ENCODE peak calls at places on chromosomes 16 and 17, in ten cellular contexts. R is GM23338; I is CD4-positive, alpha-beta T cell; B is caudate nucleus; Q is neuronal stem cell; P is RWPE1; S is spleen; X is ovary; L is adrenal gland; A is stomach. G is an unnamed sample.

GRCh38 chr17:185445-186138 is 4.1 kb upstream of the DOC2B start:
- DNase-seq in S (peak), A (no peak), R (no peak), X (no peak), Q (no peak), I (no peak), B (no peak), P (no peak), L (no peak), G (peak)

GRCh38 chr16:73616186-73616585 is 568.3 kb upstream of the ZFHX3 start:
- DNase-seq in A (no peak), S (no peak), Q (peak), B (no peak), R (peak), I (no peak), L (no peak), P (peak), X (no peak), G (no peak)

GRCh38 chr17:34110315-34110714 is 144.8 kb upstream of the CCL2 start:
- DNase-seq in S (no peak), Q (peak), A (no peak), B (no peak), P (no peak), L (no peak), R (peak), I (no peak), X (no peak), G (no peak)

GRCh38 chr17:57595942-57596695 is 149.0 kb downstream of the CCDC182 start:
- DNase-seq in L (no peak), R (no peak), B (no peak), A (no peak), S (no peak), P (no peak), Q (no peak), X (no peak), I (no peak), G (no peak)

GRCh38 chr16:73399486-73399885 is 351.6 kb upstream of the ZFHX3 start:
- DNase-seq in I (no peak), B (no peak), S (no peak), R (no peak), Q (no peak), X (no peak), P (no peak), L (no peak), A (no peak), G (no peak)

GRCh38 chr17:81034168-81034777 is 678 bp upstream of the BAIAP2 start:
- DNase-seq in L (no peak), S (no peak), P (no peak), X (no peak), R (no peak), Q (no peak), I (no peak), B (no peak), A (no peak), G (no peak)

GRCh38 chr17:6061290-6061689 is 8.9 kb upstream of the WSCD1 start:
- DNase-seq in S (peak), P (peak), B (no peak), X (no peak), Q (no peak), L (peak), I (no peak), A (no peak), R (no peak), G (no peak)

GRCh38 chr16:58099097-58099955 is 29.9 kb downstream of the CFAP20 start:
- DNase-seq in P (no peak), A (no peak), Q (no peak), X (no peak), L (no peak), S (no peak), I (no peak), R (no peak), B (no peak), G (no peak)

GRCh38 chr17:62897706-62898105 is 68.3 kb upstream of the TANC2 start:
- DNase-seq in I (no peak), P (no peak), X (no peak), A (no peak), B (no peak), R (no peak), Q (no peak), S (no peak), L (no peak), G (no peak)

GRCh38 chr17:973053-973452 is 6.5 kb downstream of the NXN start:
- DNase-seq in X (no peak), S (no peak), R (peak), Q (no peak), A (no peak), I (no peak), P (peak), B (no peak), L (no peak), G (no peak)

GRCh38 chr16:50373345-50373701 is 4.5 kb upstream of the BRD7 start:
- DNase-seq in X (no peak), P (no peak), R (no peak), S (no peak), A (no peak), Q (no peak), B (no peak), L (no peak), I (no peak), G (no peak)

GRCh38 chr17:60354223-60354622 is 37.7 kb downstream of the USP32 start:
- DNase-seq in A (no peak), I (no peak), R (no peak), B (no peak), P (peak), L (no peak), Q (no peak), S (no peak), X (no peak), G (no peak)

GRCh38 chr17:75051941-75052340 is 4.9 kb downstream of the KCTD2 start:
- DNase-seq in Q (no peak), P (no peak), L (no peak), I (no peak), A (no peak), R (no peak), B (no peak), X (no peak), S (no peak), G (no peak)

GRCh38 chr16:89553733-89554132 is 6.7 kb upstream of the RPL13 start:
- DNase-seq in X (no peak), I (no peak), S (no peak), L (no peak), P (no peak), Q (no peak), A (no peak), B (no peak), R (no peak), G (no peak)

GRCh38 chr17:7853693-7854043 is 1.2 kb upstream of the TMEM88 start:
- DNase-seq in X (peak), I (no peak), Q (no peak), A (no peak), S (peak), R (peak), L (peak), B (no peak), P (no peak), G (no peak)

GRCh38 chr17:7854851-7855642 is at the start of gene TMEM88:
- DNase-seq in L (peak), X (peak), B (no peak), A (no peak), P (no peak), Q (peak), S (peak), R (peak), I (no peak), G (no peak)

GRCh38 chr17:7852919-7853692 is 1.8 kb upstream of the TMEM88 start:
- DNase-seq in Q (no peak), I (no peak), L (peak), X (peak), P (no peak), B (no peak), A (no peak), R (peak), S (peak), G (no peak)

GRCh38 chr17:7855643-7856080 is 796 bp downstream of the TMEM88 start:
- DNase-seq in P (no peak), I (no peak), X (peak), B (no peak), L (no peak), S (no peak), Q (no peak), A (no peak), R (no peak), G (no peak)

DNA sequence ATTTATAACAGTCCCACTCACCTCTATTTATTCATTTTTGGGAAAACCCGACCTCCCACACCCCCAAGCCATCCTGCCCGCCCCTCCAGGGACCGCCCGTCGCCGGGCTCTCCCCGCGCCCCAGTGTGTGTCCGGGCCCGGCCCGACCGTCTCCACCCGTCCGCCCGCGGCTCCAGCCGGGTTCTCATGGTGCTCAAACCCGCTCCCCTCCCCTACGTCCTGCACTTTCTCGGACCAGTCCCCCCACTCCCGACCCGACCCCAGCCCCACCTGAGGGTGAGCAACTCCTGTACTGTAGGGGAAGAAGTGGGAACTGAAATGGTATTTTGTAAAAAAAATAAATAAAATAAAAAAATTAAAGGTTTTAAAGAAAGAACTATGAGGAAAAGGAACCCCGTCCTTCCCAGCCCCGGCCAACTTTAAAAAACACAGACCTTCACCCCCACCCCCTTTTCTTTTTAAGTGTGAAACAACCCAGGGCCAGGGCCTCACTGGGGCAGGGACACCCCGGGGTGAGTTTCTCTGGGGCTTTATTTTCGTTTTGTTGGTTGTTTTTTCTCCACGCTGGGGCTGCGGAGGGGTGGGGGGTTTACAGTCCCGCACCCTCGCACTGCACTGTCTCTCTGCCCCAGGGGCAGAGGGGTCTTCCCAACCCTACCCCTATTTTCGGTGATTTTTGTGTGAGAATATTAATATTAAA is 638 bp upstream of the TMEM88 start:
- DNase-seq in S (peak), R (no peak), P (no peak), B (no peak), I (no peak), L (peak), A (no peak), Q (no peak), X (peak), G (no peak)
- H3K27ac ChIP-seq in S (peak), R (no peak), P (peak), B (no peak), I (no peak), L (no peak), A (no peak), Q (peak), X (no peak), G (peak)

GRCh38 chr16:68923116-68923515 is 79.8 kb downstream of the TANGO6 start:
- DNase-seq in Q (no peak), L (no peak), P (no peak), R (no peak), I (no peak), B (no peak), S (no peak), X (no peak), A (no peak), G (no peak)

GRCh38 chr16:68921654-68922053 is 78.3 kb downstream of the TANGO6 start:
- DNase-seq in P (peak), X (no peak), I (no peak), B (no peak), L (no peak), A (peak), R (no peak), S (no peak), Q (no peak), G (no peak)

DNA sequence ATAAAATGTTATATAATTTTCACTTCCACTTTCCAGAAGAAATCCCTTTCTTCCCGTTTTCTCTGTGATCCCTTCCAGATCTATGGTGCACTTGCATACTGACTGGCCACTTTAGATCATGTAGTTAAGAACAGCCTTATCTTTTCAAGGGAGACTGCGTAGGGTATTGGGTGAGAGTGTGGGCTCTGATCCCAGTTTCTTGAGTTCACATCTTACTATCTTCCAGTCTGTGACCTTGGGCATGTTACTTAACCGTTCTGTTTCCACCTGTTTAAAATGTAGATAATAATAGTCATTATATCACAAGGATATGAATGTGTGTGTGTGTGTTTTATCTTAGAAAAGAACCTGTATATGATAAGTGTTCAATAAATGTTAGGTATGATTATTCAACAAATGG is 83.7 kb downstream of the TANGO6 start:
- DNase-seq in X (no peak), P (no peak), S (no peak), A (no peak), Q (no peak), I (no peak), R (no peak), B (no peak), L (no peak), G (no peak)
- H3K27ac ChIP-seq in X (no peak), P (no peak), S (no peak), A (no peak), Q (no peak), I (no peak), R (no peak), B (no peak), L (no peak), G (no peak)

GRCh38 chr16:12188674-12189249 is 212.2 kb downstream of the SNX29 start:
- DNase-seq in X (no peak), P (peak), B (peak), R (no peak), S (no peak), I (no peak), A (no peak), Q (no peak), L (no peak), G (no peak)
- H3K27ac ChIP-seq in X (no peak), P (no peak), B (peak), R (no peak), S (no peak), I (no peak), A (no peak), Q (no peak), L (no peak), G (no peak)

DNA sequence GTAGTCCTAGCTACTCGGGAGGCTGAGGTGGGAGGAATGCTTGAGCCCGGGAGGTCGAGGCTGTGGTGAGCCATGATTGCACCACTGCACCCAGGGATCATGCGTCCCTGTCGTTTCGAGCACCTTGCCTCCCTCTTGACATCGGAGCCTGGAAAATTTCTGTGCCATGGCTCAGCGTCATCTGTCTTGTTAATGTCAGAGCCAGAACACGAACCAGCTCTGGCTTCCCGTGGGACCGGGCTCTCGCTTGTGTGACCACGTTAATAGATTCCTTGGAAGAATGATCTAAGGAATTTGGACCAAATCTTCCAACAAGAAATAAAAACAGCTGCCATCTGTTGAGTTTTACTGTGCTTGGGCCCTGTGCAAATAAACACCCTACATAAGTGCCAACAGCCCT is 117.7 kb downstream of the ABCC1 start:
- DNase-seq in R (no peak), X (no peak), I (no peak), B (no peak), P (no peak), A (no peak), Q (no peak), L (no peak), S (no peak), G (peak)
- H3K27ac ChIP-seq in R (peak), X (no peak), I (no peak), B (no peak), P (no peak), A (no peak), Q (no peak), L (no peak), S (peak), G (peak)

GRCh38 chr17:65009848-65010247 is 46.7 kb downstream of the GNA13 start:
- DNase-seq in X (no peak), A (no peak), R (no peak), S (no peak), I (no peak), Q (no peak), L (no peak), P (no peak), B (no peak), G (no peak)

GRCh38 chr17:65011047-65011446 is 45.5 kb downstream of the GNA13 start:
- DNase-seq in X (no peak), P (no peak), L (no peak), Q (no peak), S (no peak), A (no peak), B (no peak), I (no peak), R (no peak), G (no peak)

GRCh38 chr17:65015855-65016254 is 40.7 kb downstream of the GNA13 start:
- DNase-seq in S (no peak), A (no peak), Q (no peak), R (no peak), P (no peak), L (no peak), X (no peak), I (no peak), B (no peak), G (no peak)

GRCh38 chr17:65017375-65017774 is 39.2 kb downstream of the GNA13 start:
- DNase-seq in S (no peak), I (no peak), P (no peak), Q (no peak), X (no peak), A (no peak), B (no peak), R (peak), L (no peak), G (no peak)

GRCh38 chr17:65013613-65014391 is 42.7 kb downstream of the GNA13 start:
- DNase-seq in P (peak), L (no peak), S (no peak), I (no peak), R (no peak), A (no peak), X (no peak), B (no peak), Q (no peak), G (no peak)
- H3K27ac ChIP-seq in P (no peak), L (peak), S (peak), I (no peak), R (no peak), A (no peak), X (no peak), B (peak), Q (no peak), G (peak)

DNA sequence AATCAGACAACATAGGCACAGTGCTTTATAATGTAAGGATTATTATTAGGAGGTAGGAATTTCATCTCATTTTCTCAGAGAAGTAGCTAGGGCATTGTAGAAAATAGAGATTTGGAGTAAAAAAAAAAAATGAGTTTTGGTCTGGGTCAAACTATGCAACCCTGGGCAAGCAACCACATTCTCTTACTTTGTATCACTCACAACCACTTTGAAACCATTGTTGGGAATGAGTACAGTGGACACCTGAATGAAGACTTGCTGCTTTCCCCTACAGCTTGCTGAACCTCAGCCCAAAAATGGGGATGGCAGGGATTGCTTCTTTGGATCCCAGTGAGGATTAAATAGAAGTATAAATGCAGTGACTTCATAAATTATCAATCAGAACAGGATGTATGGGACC is 9.2 kb upstream of the SLC35B1 start:
- DNase-seq in A (no peak), B (no peak), X (no peak), S (no peak), I (no peak), Q (no peak), R (no peak), L (no peak), P (no peak), G (no peak)
- H3K27ac ChIP-seq in A (peak), B (no peak), X (no peak), S (peak), I (peak), Q (no peak), R (no peak), L (no peak), P (no peak), G (no peak)

DNA sequence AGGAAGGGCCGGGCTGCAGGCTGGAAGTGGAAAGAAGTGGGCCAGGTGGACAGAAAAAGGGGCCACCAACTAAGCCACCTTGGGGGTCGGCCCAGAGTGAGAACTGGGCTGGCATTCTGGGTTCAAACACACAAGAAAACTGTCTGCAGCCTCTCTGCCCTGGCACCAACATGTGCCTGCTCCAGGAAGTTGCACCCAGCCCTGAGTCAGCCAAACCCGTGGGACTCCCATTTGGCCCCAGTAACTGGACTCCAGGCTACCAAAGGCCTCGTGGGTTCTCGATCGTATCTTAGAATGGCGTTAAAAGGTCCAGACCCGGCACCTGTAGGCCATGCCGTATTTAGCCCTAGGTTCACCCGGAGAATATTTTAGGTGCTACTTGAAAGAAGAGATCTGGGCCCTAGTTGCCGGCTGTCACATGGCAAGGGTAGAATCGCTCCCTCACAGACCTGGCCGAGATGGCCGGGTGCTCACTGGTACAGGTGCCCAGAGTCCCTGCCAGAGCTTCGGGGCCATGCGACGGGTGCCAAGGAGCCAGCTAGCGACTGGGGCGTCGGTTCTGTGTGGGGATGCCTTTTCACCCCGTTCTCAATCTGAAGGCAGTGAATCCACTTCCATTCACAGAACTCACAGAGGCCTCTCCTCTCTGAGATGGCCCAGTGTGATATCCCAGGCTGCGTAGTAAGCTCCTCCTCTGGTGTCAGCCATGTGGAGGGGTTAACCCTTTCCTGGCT is 236.7 kb downstream of the MRTFB start:
- DNase-seq in L (peak), R (peak), I (no peak), S (peak), A (no peak), B (peak), P (no peak), Q (no peak), X (no peak), G (peak)
- H3K27ac ChIP-seq in L (peak), R (peak), I (no peak), S (no peak), A (no peak), B (peak), P (peak), Q (no peak), X (no peak), G (peak)

GRCh38 chr16:1171001-1171400 is 18.1 kb downstream of the CACNA1H start:
- DNase-seq in S (no peak), P (no peak), X (no peak), L (no peak), Q (no peak), I (no peak), R (no peak), B (no peak), A (no peak), G (no peak)
- H3K27ac ChIP-seq in S (no peak), P (no peak), X (peak), L (no peak), Q (no peak), I (no peak), R (no peak), B (no peak), A (no peak), G (no peak)

DNA sequence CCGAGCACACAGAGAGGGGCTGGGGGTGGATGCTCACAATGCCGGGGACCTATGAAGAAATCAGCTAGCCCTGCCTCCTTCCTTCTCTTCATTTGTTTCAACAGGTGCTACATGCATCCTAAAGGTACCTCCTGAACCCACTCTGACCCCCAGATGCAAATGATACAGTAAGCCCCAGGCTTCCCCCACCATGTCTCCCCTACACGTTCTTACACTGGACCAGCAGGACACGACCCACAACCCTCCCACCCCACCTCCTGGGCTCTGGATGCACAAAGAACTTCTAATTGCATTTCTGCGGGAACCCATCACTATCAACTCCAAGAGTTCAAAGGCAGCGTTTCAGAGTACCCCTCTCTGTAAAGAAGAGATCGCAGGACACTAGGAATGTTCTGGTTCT is 2.1 kb downstream of the XYLT1 start:
- DNase-seq in P (no peak), L (no peak), B (no peak), S (peak), Q (no peak), I (no peak), R (no peak), A (no peak), X (no peak), G (no peak)
- H3K27ac ChIP-seq in P (no peak), L (no peak), B (no peak), S (no peak), Q (no peak), I (no peak), R (no peak), A (no peak), X (no peak), G (no peak)

G was measured in psoas muscle.